ENCODE peak calls at places on chromosomes 6 and 20, in eight cellular contexts. E, C, S, J, Q, X, N and Z are unnamed samples.

GRCh38 chr6:26141378-26141901 is 54.2 kb downstream of the HFE start:
- DNase-seq in E (no peak), C (peak), S (peak), J (no peak), Q (no peak), X (no peak), N (no peak), Z (no peak)

GRCh38 chr6:139295906-139296305 is 4.1 kb upstream of the TXLNB start:
- DNase-seq in E (no peak), C (no peak), S (no peak), J (no peak), Q (no peak), X (no peak), N (no peak), Z (peak)

GRCh38 chr6:88865275-88865674 is 98.1 kb downstream of the RNGTT start:
- DNase-seq in E (no peak), C (no peak), S (no peak), J (no peak), Q (no peak), X (no peak), N (no peak), Z (no peak)

GRCh38 chr20:13736792-13737191 is 47.9 kb downstream of the ESF1 start:
- DNase-seq in E (no peak), C (no peak), S (no peak), J (no peak), Q (peak), X (no peak), N (no peak), Z (no peak)

GRCh38 chr20:40980106-40980827 is 48.4 kb upstream of the TOP1 start:
- DNase-seq in E (no peak), C (no peak), S (no peak), J (no peak), Q (no peak), X (no peak), N (peak), Z (peak)

GRCh38 chr20:32040142-32040953 is 11.7 kb upstream of the HCK start:
- DNase-seq in E (no peak), C (peak), S (no peak), J (peak), Q (no peak), X (peak), N (peak), Z (peak)

GRCh38 chr6:7902221-7902620 is 8.4 kb downstream of the TXNDC5 start:
- DNase-seq in E (no peak), C (no peak), S (no peak), J (no peak), Q (no peak), X (no peak), N (no peak), Z (no peak)

GRCh38 chr20:47054945-47055344 is 160.3 kb downstream of the EYA2 start:
- DNase-seq in E (no peak), C (no peak), S (no peak), J (no peak), Q (no peak), X (no peak), N (peak), Z (peak)

GRCh38 chr6:133705071-133705470 is 183.8 kb upstream of the TCF21 start:
- DNase-seq in E (no peak), C (no peak), S (no peak), J (no peak), Q (peak), X (no peak), N (no peak), Z (no peak)

GRCh38 chr20:50193169-50193850 is 2.7 kb downstream of the CEBPB start:
- DNase-seq in E (no peak), C (no peak), S (peak), J (no peak), Q (no peak), X (no peak), N (no peak), Z (no peak)

GRCh38 chr20:50291428-50292323 is 101.0 kb downstream of the CEBPB start:
- DNase-seq in E (no peak), C (no peak), S (no peak), J (peak), Q (no peak), X (no peak), N (no peak), Z (no peak)

GRCh38 chr6:46909371-46909770 is 12.4 kb downstream of the ADGRF5 start:
- DNase-seq in E (no peak), C (no peak), S (no peak), J (no peak), Q (no peak), X (no peak), N (no peak), Z (no peak)

GRCh38 chr6:147507162-147508072 is 1.1 kb upstream of the SAMD5 start:
- DNase-seq in E (no peak), C (peak), S (peak), J (no peak), Q (no peak), X (peak), N (no peak), Z (no peak)

GRCh38 chr20:32685541-32686529 is 12.1 kb upstream of the C20orf203 start:
- DNase-seq in E (peak), C (no peak), S (no peak), J (no peak), Q (peak), X (no peak), N (no peak), Z (peak)

GRCh38 chr6:154993026-154993425 is 2.1 kb upstream of the TIAM2 start:
- DNase-seq in E (no peak), C (no peak), S (no peak), J (no peak), Q (no peak), X (no peak), N (no peak), Z (no peak)

GRCh38 chr6:11605507-11605905 is 68.0 kb downstream of the TMEM170B start:
- DNase-seq in E (no peak), C (no peak), S (no peak), J (no peak), Q (no peak), X (no peak), N (no peak), Z (no peak)

GRCh38 chr6:38173909-38174308 is 354.4 kb downstream of the ZFAND3 start:
- DNase-seq in E (no peak), C (no peak), S (no peak), J (no peak), Q (no peak), X (no peak), N (no peak), Z (no peak)

GRCh38 chr20:22825076-22825475 is 210.0 kb upstream of the SSTR4 start:
- DNase-seq in E (no peak), C (no peak), S (no peak), J (no peak), Q (no peak), X (no peak), N (no peak), Z (no peak)

GRCh38 chr6:26431258-26432162 is 8.8 kb upstream of the BTN3A3 start:
- DNase-seq in E (no peak), C (no peak), S (no peak), J (no peak), Q (no peak), X (no peak), N (no peak), Z (no peak)

GRCh38 chr6:31307669-31308049 is 35.8 kb upstream of the HLA-C start:
- DNase-seq in E (no peak), C (no peak), S (no peak), J (peak), Q (no peak), X (no peak), N (no peak), Z (no peak)

GRCh38 chr6:31473780-31474725 is 23.9 kb upstream of the MICB start:
- DNase-seq in E (no peak), C (no peak), S (no peak), J (no peak), Q (no peak), X (no peak), N (no peak), Z (peak)

GRCh38 chr20:48708116-48708515 is 119.7 kb downstream of the PREX1 start:
- DNase-seq in E (no peak), C (no peak), S (no peak), J (peak), Q (no peak), X (no peak), N (no peak), Z (no peak)

GRCh38 chr20:19880256-19881079 is 122.4 kb downstream of the RIN2 start:
- DNase-seq in E (no peak), C (no peak), S (no peak), J (no peak), Q (no peak), X (no peak), N (no peak), Z (no peak)

GRCh38 chr20:64129146-64129782 is 21.9 kb upstream of the NPBWR2 start:
- DNase-seq in E (no peak), C (no peak), S (no peak), J (peak), Q (no peak), X (peak), N (no peak), Z (no peak)

GRCh38 chr20:3875378-3875974 is 13.7 kb upstream of the PANK2 start:
- DNase-seq in E (no peak), C (no peak), S (no peak), J (no peak), Q (no peak), X (no peak), N (no peak), Z (no peak)

GRCh38 chr6:113953346-113953745 is 17.6 kb downstream of the HDAC2 start:
- DNase-seq in E (no peak), C (no peak), S (no peak), J (no peak), Q (no peak), X (no peak), N (no peak), Z (no peak)

GRCh38 chr20:11117808-11118528 is 444.2 kb upstream of the JAG1 start:
- DNase-seq in E (no peak), C (no peak), S (no peak), J (no peak), Q (no peak), X (no peak), N (no peak), Z (no peak)

GRCh38 chr6:136723780-136724179 is 68.5 kb downstream of the MAP3K5 start:
- DNase-seq in E (no peak), C (no peak), S (peak), J (peak), Q (no peak), X (peak), N (no peak), Z (peak)

GRCh38 chr20:4014031-4014474 is 1.3 kb downstream of the RNF24 start:
- DNase-seq in E (peak), C (peak), S (peak), J (no peak), Q (peak), X (no peak), N (peak), Z (peak)

GRCh38 chr20:41327178-41327577 is 9.6 kb upstream of the ZHX3 start:
- DNase-seq in E (no peak), C (no peak), S (no peak), J (no peak), Q (no peak), X (no peak), N (no peak), Z (no peak)

GRCh38 chr6:54377776-54378175 is 69.5 kb downstream of the TINAG start:
- DNase-seq in E (no peak), C (no peak), S (no peak), J (no peak), Q (no peak), X (no peak), N (no peak), Z (no peak)

GRCh38 chr6:51139841-51140462 is 321.3 kb downstream of the TFAP2B start:
- DNase-seq in E (no peak), C (no peak), S (no peak), J (no peak), Q (no peak), X (no peak), N (no peak), Z (no peak)

GRCh38 chr20:38239406-38239805 is 21.1 kb downstream of the KIAA1755 start:
- DNase-seq in E (no peak), C (no peak), S (no peak), J (no peak), Q (no peak), X (no peak), N (no peak), Z (no peak)

GRCh38 chr6:74182992-74183391 is 487.0 kb downstream of the CD109 start:
- DNase-seq in E (no peak), C (no peak), S (no peak), J (no peak), Q (no peak), X (peak), N (no peak), Z (no peak)

GRCh38 chr6:52231411-52232127 is 12.7 kb downstream of the IL17F start:
- DNase-seq in E (no peak), C (peak), S (no peak), J (no peak), Q (no peak), X (no peak), N (no peak), Z (no peak)

GRCh38 chr20:63312690-63313348 is 19.8 kb downstream of the COL20A1 start:
- DNase-seq in E (peak), C (no peak), S (peak), J (peak), Q (no peak), X (no peak), N (no peak), Z (no peak)

GRCh38 chr6:41570270-41570615 is 24.1 kb downstream of the FOXP4 start:
- DNase-seq in E (no peak), C (peak), S (no peak), J (no peak), Q (no peak), X (no peak), N (no peak), Z (no peak)

GRCh38 chr6:161439093-161439492 is 165.2 kb upstream of the AGPAT4 start:
- DNase-seq in E (peak), C (no peak), S (peak), J (no peak), Q (peak), X (no peak), N (no peak), Z (no peak)

DNA sequence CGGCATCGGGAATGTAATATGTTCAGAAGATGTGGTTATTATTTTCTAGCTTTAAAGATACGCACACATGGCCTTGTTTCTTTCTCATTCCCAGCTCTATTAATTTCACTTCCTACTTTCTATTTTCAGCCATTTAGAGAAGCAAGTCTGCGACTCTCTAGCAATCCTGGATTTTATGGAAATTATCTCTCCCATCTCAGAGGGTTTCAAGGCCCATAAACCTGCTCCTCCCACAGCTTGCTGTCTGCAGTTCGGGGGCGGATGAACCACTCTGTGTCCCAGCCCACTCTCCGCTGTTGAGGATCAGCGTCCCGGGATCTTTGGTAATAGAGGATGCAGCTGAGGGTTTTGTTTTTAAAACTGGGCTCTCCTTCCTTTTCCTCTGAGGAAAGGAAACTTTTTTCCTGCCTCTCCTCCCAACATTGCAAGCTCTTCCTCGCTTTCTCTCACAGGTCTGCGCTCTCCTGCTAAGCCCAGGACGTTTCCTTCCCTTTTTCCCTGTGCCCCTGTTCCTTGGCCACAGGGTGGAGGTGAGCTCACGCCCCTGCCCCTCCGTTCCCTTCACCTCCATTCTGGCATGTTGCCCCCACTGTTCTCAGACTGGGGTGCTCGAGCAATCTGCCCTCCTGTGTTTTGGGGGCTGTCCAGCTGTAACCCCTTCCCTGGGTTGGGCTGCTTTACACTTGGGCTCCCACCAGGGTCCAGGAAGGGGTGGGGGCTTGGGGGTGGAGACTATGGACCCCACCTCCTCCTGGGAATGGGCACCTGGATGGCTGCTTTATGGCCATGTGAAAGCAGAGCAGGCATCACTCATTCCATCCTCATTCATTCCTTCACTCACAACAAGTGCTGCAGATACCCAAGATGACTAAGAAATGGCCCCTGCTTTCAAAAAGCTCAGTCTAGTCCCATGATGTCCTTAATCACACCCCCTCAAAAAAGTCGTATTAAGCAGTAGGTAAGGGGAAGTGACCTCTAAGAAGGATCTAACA is 54.9 kb downstream of the ZBTB9 start:
- DNase-seq in E (peak), C (no peak), S (no peak), J (no peak), Q (no peak), X (no peak), N (no peak), Z (peak)
- H3K4me3 ChIP-seq in E (peak), C (no peak), S (no peak), J (no peak), Q (no peak), X (peak), N (no peak), Z (no peak)

DNA sequence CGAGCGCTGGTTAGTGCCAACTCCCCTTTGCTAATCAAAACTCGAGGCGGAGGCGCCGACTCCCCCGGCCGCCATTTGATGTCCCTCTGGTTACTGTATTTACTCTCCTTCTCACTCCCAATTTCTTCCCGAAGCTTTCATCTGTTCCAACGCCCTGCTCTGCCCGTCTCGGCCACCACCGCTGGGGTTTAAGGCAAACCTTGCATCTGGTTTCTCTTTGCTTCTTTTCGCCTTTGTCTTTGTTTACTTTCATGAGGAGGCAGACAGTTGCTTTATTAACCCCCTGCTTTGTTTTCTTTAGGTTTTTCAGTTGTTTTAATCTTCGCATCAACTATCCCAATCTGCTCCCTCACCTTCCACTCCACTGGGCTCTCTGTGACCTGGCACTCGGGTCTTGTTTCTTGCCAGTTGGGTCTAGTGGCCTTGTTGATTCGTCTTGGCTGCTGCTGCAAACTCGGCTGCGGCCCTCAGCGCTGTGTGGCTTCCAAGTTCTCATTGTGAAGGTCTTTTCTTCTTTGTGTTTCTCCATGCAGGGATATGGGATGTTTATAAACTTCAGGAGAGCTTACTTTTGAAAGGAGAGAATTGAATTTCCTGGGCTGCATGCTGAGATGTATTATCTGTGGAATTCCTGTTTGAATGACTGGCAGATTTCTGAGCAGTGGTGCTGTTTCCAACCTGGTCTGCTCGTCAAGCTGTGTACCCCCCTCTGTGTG is 155.1 kb downstream of the CDC5L start:
- DNase-seq in E (no peak), C (no peak), S (no peak), J (no peak), Q (no peak), X (no peak), N (no peak), Z (no peak)
- H3K4me3 ChIP-seq in E (no peak), C (no peak), S (no peak), J (no peak), Q (peak), X (no peak), N (no peak), Z (no peak)

GRCh38 chr6:142884214-142885035 is 60.6 kb downstream of the HIVEP2 start:
- DNase-seq in E (no peak), C (no peak), S (no peak), J (no peak), Q (no peak), X (no peak), N (no peak), Z (no peak)

GRCh38 chr6:142886431-142887170 is 58.4 kb downstream of the HIVEP2 start:
- DNase-seq in E (no peak), C (peak), S (no peak), J (no peak), Q (no peak), X (no peak), N (peak), Z (peak)

GRCh38 chr6:142883011-142883410 is 62.0 kb downstream of the HIVEP2 start:
- DNase-seq in E (no peak), C (no peak), S (no peak), J (no peak), Q (no peak), X (no peak), N (no peak), Z (no peak)

GRCh38 chr6:142887534-142887933 is 57.4 kb downstream of the HIVEP2 start:
- DNase-seq in E (no peak), C (no peak), S (no peak), J (no peak), Q (no peak), X (no peak), N (no peak), Z (no peak)

DNA sequence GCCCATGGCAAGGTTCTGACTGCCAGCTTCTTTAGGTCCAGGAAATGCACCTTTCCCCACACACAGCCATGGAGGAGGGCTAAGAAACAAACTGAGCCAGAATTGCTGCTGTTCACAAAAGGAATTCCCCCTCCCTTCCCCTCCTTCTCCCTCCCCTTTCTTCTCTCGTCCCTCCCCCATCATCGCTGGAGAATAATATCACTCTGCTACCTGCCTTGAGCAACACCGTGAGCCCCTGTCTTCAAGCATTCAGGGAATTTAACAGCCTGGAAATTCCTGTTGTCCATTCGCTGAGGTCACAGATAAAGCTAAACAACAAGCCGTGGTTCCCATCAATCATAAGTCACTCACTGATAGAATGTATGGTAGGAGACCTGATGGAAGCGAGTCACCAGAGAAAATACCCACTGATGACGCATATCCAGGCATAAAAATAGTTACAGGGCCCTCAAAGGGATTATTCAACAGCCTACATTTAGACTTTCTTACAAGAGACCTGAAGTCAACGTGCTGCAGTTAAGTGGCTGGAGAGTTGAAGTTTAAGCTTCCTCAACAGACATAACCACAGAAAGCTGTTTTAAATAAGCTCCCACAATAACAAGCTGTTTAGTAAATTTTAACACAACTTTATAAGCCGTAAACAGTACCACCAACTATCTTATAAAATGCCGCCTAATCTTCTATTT is 59.7 kb downstream of the HIVEP2 start:
- DNase-seq in E (peak), C (peak), S (no peak), J (no peak), Q (peak), X (no peak), N (no peak), Z (peak)
- H3K4me3 ChIP-seq in E (peak), C (peak), S (peak), J (peak), Q (peak), X (peak), N (no peak), Z (peak)

DNA sequence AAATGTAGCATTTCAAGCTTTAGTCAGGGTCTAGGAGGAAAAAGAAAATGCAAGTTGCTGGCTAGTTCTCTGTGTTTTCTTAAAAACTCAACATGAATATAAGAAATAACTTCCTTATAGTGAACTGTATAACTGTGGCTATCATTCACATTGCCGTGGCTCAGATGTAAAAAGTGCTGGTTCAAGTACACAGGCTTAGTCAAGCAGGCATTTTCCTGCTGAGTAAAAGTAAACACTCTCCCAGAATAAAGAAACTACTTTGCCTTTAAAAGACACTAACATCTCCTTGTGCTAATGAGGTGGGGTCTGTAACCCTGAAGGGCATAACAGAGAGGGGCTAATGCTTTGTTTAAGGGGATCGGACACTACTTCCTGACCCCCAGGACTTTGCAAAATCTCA is 3.3 kb downstream of the ATP5F1E start:
- DNase-seq in E (no peak), C (no peak), S (no peak), J (no peak), Q (no peak), X (no peak), N (no peak), Z (no peak)
- H3K4me3 ChIP-seq in E (peak), C (peak), S (peak), J (no peak), Q (peak), X (peak), N (no peak), Z (peak)